ENCODE peak calls at places on chromosomes 1 and 21, in four cellular contexts. One of them, this sample, is unnamed.

GRCh38 chr1:204358145-204358544 is 1.6 kb downstream of the PLEKHA6 start:
- DNase-seq in GM12878: no peak
- DNase-seq in HL-60: no peak
- DNase-seq in K562: no peak
- DNase-seq in this sample: no peak

GRCh38 chr1:11337536-11338350 is 64.7 kb downstream of the UBIAD1 start:
- DNase-seq in GM12878: no peak
- DNase-seq in HL-60: peak; percentile 48
- DNase-seq in K562: peak; percentile 93
- DNase-seq in this sample: peak; percentile 78

GRCh38 chr1:182841368-182841988 is 2.3 kb downstream of the DHX9 start:
- DNase-seq in GM12878: no peak
- DNase-seq in HL-60: no peak
- DNase-seq in K562: no peak
- DNase-seq in this sample: no peak

GRCh38 chr1:5798151-5798730 is 194.0 kb downstream of the NPHP4 start:
- DNase-seq in GM12878: no peak
- DNase-seq in HL-60: no peak
- DNase-seq in K562: no peak
- DNase-seq in this sample: no peak

GRCh38 chr1:219587817-219588561 is 24.9 kb downstream of the ZC3H11B start:
- DNase-seq in GM12878: no peak
- DNase-seq in HL-60: peak; percentile 74
- DNase-seq in K562: no peak
- DNase-seq in this sample: no peak

GRCh38 chr1:56255516-56256181 is 323.7 kb downstream of the PLPP3 start:
- DNase-seq in GM12878: no peak
- DNase-seq in HL-60: no peak
- DNase-seq in K562: no peak
- DNase-seq in this sample: no peak

GRCh38 chr1:243421784-243422183 is 165.9 kb downstream of the SDCCAG8 start:
- DNase-seq in GM12878: no peak
- DNase-seq in HL-60: peak; percentile 85
- DNase-seq in K562: no peak
- DNase-seq in this sample: no peak

GRCh38 chr1:229203030-229203751 is 67.7 kb upstream of the RAB4A start:
- DNase-seq in GM12878: no peak
- DNase-seq in HL-60: no peak
- DNase-seq in K562: peak; percentile 75
- DNase-seq in this sample: no peak

GRCh38 chr1:172417552-172417951 is 2.9 kb upstream of the C1orf105 start:
- DNase-seq in GM12878: no peak
- DNase-seq in HL-60: no peak
- DNase-seq in K562: no peak
- DNase-seq in this sample: no peak

GRCh38 chr1:150560576-150560975 is 11.4 kb downstream of the ADAMTSL4 start:
- DNase-seq in GM12878: no peak
- DNase-seq in HL-60: no peak
- DNase-seq in K562: no peak
- DNase-seq in this sample: no peak

GRCh38 chr1:64505232-64505943 is 35.5 kb downstream of the CACHD1 start:
- DNase-seq in GM12878: no peak
- DNase-seq in HL-60: no peak
- DNase-seq in K562: peak; percentile 85
- DNase-seq in this sample: peak; percentile 17

GRCh38 chr1:84936116-84936810 is 43.3 kb upstream of the LPAR3 start:
- DNase-seq in GM12878: no peak
- DNase-seq in HL-60: peak; percentile 45
- DNase-seq in K562: peak; percentile 62
- DNase-seq in this sample: peak; percentile 11

GRCh38 chr21:36396314-36396713 is 11.1 kb downstream of the CHAF1B start:
- DNase-seq in GM12878: no peak
- DNase-seq in HL-60: no peak
- DNase-seq in K562: no peak
- DNase-seq in this sample: no peak

GRCh38 chr1:246931549-246932365 is at the start of gene AHCTF1:
- DNase-seq in GM12878: peak; percentile 89
- DNase-seq in HL-60: peak; percentile 97
- DNase-seq in K562: peak; percentile 95
- DNase-seq in this sample: peak; percentile 92

GRCh38 chr1:2635271-2636010 is 2.6 kb upstream of the MMEL1 start:
- DNase-seq in GM12878: no peak
- DNase-seq in HL-60: no peak
- DNase-seq in K562: no peak
- DNase-seq in this sample: no peak

GRCh38 chr1:109274533-109275476 is 8.1 kb downstream of the PSRC1 start:
- DNase-seq in GM12878: no peak
- DNase-seq in HL-60: peak; percentile 21
- DNase-seq in K562: peak; percentile 61
- DNase-seq in this sample: no peak

GRCh38 chr1:222955964-222956363 is 141.1 kb downstream of the DISP1 start:
- DNase-seq in GM12878: no peak
- DNase-seq in HL-60: no peak
- DNase-seq in K562: no peak
- DNase-seq in this sample: no peak

GRCh38 chr1:185463011-185463410 is 146.0 kb upstream of the IVNS1ABP start:
- DNase-seq in GM12878: no peak
- DNase-seq in HL-60: no peak
- DNase-seq in K562: no peak
- DNase-seq in this sample: no peak

GRCh38 chr21:45152265-45152746 is 77.9 kb downstream of the ADARB1 start:
- DNase-seq in GM12878: no peak
- DNase-seq in HL-60: peak; percentile 93
- DNase-seq in K562: peak; percentile 75
- DNase-seq in this sample: peak; percentile 60
- TF ChIP-seq POLR2AphosphoS5 in GM12878: no peak
- TF ChIP-seq POLR2AphosphoS5 in HL-60: peak; percentile 89
- TF ChIP-seq POLR2AphosphoS5 in K562: peak; percentile 33
- TF ChIP-seq POLR2AphosphoS5 in this sample: no peak

DNA sequence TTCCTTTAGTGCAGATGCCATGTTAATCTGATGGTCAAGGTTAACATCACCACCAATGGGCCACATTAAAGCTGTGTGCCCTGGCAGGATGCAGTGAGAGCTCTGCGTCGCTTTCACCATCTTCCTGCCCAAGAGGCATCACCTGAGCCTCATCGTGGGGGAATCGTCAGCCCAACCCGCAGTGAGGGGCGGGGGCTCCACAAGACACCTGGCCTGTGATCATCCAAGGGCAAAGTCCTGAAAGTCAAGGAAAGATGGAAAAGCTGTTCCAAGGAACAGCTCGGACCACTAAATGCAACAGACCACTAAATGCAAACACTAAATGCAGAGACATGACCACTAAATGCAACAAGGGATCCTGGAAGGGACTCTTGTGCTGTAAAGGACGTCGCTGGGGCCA is 49.9 kb downstream of the WDR4 start:
- DNase-seq in GM12878: no peak
- DNase-seq in HL-60: no peak
- DNase-seq in K562: no peak
- DNase-seq in this sample: no peak
- TF ChIP-seq SPI1 in GM12878: no peak
- TF ChIP-seq SPI1 in HL-60: no peak
- TF ChIP-seq SPI1 in K562: no peak
- TF ChIP-seq SPI1 in this sample: no peak

DNA sequence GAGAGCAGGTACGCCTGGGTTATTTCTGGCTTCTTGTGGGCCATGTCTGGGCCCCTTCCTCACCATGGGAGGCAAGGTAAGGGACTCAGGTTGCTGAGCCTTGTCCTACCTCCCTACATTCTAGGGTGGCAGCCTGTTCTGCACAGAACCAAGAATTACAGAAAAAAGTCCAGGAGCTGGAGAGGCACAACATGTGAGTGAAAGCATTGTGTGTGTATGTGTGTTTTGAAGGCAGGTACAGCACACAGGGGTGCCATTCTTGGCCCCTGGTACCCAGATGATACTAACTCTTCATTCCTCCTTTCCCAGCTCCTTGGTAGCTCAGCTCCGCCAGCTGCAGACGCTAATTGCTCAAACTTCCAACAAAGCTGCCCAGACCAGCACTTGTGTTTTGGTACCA is 4.4 kb downstream of the JTB start:
- DNase-seq in GM12878: no peak
- DNase-seq in HL-60: no peak
- DNase-seq in K562: no peak
- DNase-seq in this sample: no peak
- TF ChIP-seq POLR2AphosphoS5 in GM12878: no peak
- TF ChIP-seq POLR2AphosphoS5 in HL-60: no peak
- TF ChIP-seq POLR2AphosphoS5 in K562: no peak
- TF ChIP-seq POLR2AphosphoS5 in this sample: no peak

DNA sequence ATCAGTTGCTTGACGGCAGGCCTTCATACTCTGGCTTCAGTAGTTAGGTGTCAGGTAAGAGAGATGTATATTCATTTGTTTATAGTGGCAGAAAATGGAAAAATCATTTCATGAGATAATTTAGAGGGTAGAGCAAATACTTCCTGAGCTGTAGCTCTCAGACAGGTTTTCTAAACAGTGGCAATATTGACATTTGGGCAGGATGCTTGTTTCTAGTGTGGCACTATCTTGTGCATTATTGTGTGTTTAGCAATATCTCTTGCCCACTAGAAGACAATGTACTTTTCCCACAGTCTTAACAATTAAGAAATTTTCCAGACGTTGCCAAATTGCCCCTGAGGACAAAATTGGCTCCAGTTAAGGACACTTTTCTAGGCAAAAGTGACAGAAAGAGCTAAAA is 1143.1 kb downstream of the PLA2G4A start:
- DNase-seq in GM12878: no peak
- DNase-seq in HL-60: no peak
- DNase-seq in K562: no peak
- DNase-seq in this sample: no peak
- TF ChIP-seq SPI1 in GM12878: no peak
- TF ChIP-seq SPI1 in HL-60: no peak
- TF ChIP-seq SPI1 in K562: no peak
- TF ChIP-seq SPI1 in this sample: no peak

GRCh38 chr1:37037675-37038074 is 3.4 kb upstream of the GRIK3 start:
- DNase-seq in GM12878: no peak
- DNase-seq in HL-60: no peak
- DNase-seq in K562: no peak
- DNase-seq in this sample: no peak

GRCh38 chr1:37036667-37037053 is 2.3 kb upstream of the GRIK3 start:
- DNase-seq in GM12878: no peak
- DNase-seq in HL-60: no peak
- DNase-seq in K562: no peak
- DNase-seq in this sample: no peak

GRCh38 chr1:37034301-37035013 is at the start of gene GRIK3:
- DNase-seq in GM12878: no peak
- DNase-seq in HL-60: no peak
- DNase-seq in K562: no peak
- DNase-seq in this sample: no peak

GRCh38 chr1:37035014-37035686 is 835 bp upstream of the GRIK3 start:
- DNase-seq in GM12878: no peak
- DNase-seq in HL-60: no peak
- DNase-seq in K562: no peak
- DNase-seq in this sample: no peak

DNA sequence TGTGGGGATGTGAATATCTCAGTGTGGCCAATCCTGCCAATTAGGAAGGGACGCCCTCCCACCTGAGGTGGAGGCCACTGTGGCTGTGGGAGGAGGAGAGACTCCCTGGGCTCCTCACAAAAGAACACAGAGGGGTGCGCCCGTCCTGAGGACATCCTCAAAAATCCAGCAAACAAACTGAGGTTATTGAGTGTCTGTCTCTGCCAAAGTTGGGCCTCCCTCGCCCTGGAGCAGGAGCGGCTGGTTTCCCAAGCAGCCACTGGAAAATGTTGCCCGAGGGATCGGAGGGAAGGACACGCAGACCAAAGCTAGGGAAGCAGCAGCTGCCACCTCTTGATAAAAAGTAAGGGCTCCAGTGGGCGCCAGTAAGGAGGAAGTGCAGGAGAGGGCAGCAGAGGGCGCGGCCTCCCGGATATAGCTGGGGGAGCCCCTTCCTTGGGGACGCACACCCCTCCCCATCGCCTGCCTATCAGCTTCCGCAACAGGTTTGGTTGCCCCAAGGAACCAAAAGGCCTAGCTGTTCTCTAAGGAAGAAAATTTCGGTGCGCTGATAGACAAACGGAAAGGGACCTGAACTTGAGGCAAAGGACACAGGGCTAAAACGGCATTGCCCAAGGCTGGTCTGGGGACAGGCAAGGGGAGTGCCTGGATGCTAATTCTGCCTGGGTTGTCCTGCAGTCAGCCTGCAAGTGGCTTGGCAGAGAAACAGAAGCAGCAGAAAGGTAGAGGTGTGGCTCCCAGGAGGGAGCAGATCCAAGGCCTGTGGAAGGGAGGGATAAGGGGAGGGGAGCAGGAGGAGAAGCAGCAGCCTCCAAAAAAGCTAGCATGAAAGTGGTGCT is 1.7 kb upstream of the GRIK3 start:
- DNase-seq in GM12878: no peak
- DNase-seq in HL-60: peak; percentile 26
- DNase-seq in K562: peak; percentile 47
- DNase-seq in this sample: no peak
- TF ChIP-seq POLR2AphosphoS5 in GM12878: no peak
- TF ChIP-seq POLR2AphosphoS5 in HL-60: no peak
- TF ChIP-seq POLR2AphosphoS5 in K562: no peak
- TF ChIP-seq POLR2AphosphoS5 in this sample: no peak

GRCh38 chr1:115768549-115768948 is at the start of gene CASQ2:
- DNase-seq in GM12878: no peak
- DNase-seq in HL-60: no peak
- DNase-seq in K562: no peak
- DNase-seq in this sample: no peak
- TF ChIP-seq SPI1 in GM12878: no peak
- TF ChIP-seq SPI1 in HL-60: no peak
- TF ChIP-seq SPI1 in K562: no peak
- TF ChIP-seq SPI1 in this sample: no peak

GRCh38 chr1:241738284-241738683 is 86.2 kb downstream of the WDR64 start:
- DNase-seq in GM12878: no peak
- DNase-seq in HL-60: no peak
- DNase-seq in K562: no peak
- DNase-seq in this sample: no peak

GRCh38 chr1:241738710-241739109 is 86.6 kb downstream of the WDR64 start:
- DNase-seq in GM12878: no peak
- DNase-seq in HL-60: no peak
- DNase-seq in K562: no peak
- DNase-seq in this sample: no peak

GRCh38 chr1:241733899-241734298 is 81.8 kb downstream of the WDR64 start:
- DNase-seq in GM12878: no peak
- DNase-seq in HL-60: no peak
- DNase-seq in K562: no peak
- DNase-seq in this sample: no peak

GRCh38 chr1:241734533-241734932 is 82.5 kb downstream of the WDR64 start:
- DNase-seq in GM12878: no peak
- DNase-seq in HL-60: no peak
- DNase-seq in K562: no peak
- DNase-seq in this sample: no peak

GRCh38 chr1:241736387-241736786 is 84.3 kb downstream of the WDR64 start:
- DNase-seq in GM12878: no peak
- DNase-seq in HL-60: no peak
- DNase-seq in K562: no peak
- DNase-seq in this sample: no peak
- TF ChIP-seq POLR2AphosphoS5 in GM12878: no peak
- TF ChIP-seq POLR2AphosphoS5 in HL-60: no peak
- TF ChIP-seq POLR2AphosphoS5 in K562: no peak
- TF ChIP-seq POLR2AphosphoS5 in this sample: no peak